ENCODE peak calls at places on chromosome 19, in seven cellular contexts. U is lower lobe of right lung, G is cardiac muscle cell, K is dorsolateral prefrontal cortex, L is H9, W is AG09309, R is endothelial cell of umbilical vein. D is an unnamed sample.

GRCh38 chr19:5147074-5147970 is 178.4 kb downstream of the KDM4B start:
- DNase-seq in G (no peak), W (no peak), L (no peak), K (no peak), U (peak), R (no peak), D (no peak)

GRCh38 chr19:39970424-39970673 is 616 bp upstream of the PSMC4 start:
- DNase-seq in G (no peak), U (no peak), K (no peak), L (no peak), R (no peak), W (no peak), D (no peak)

GRCh38 chr19:45613926-45614725 is 12.1 kb upstream of the GPR4 start:
- DNase-seq in G (no peak), W (peak), R (peak), K (no peak), L (no peak), U (no peak), D (no peak)

GRCh38 chr19:44927746-44928145 is 13.3 kb downstream of the APOC1 start:
- DNase-seq in L (no peak), K (no peak), W (no peak), R (no peak), U (no peak), G (no peak), D (no peak)

GRCh38 chr19:27974082-27974513 is 1238.9 kb downstream of the UQCRFS1 start:
- DNase-seq in G (peak), R (no peak), W (no peak), U (no peak), L (peak), K (peak), D (no peak)

GRCh38 chr19:322616-323015 is 22.0 kb downstream of the MIER2 start:
- DNase-seq in R (no peak), W (no peak), K (no peak), G (no peak), L (no peak), U (no peak), D (no peak)

GRCh38 chr19:47190167-47190727 is 40.8 kb downstream of the BBC3 start:
- DNase-seq in G (peak), U (peak), W (peak), K (no peak), R (peak), L (no peak), D (no peak)

GRCh38 chr19:19461306-19461670 is 54.1 kb downstream of the TSSK6 start:
- DNase-seq in G (no peak), R (no peak), W (no peak), U (peak), K (no peak), L (no peak), D (no peak)

GRCh38 chr19:47447470-47448359 is 24.0 kb downstream of the SLC8A2 start:
- DNase-seq in G (peak), R (peak), U (peak), K (peak), W (no peak), L (peak), D (no peak)

GRCh38 chr19:10420444-10421239 is at the start of gene PDE4A:
- DNase-seq in W (no peak), U (no peak), L (peak), K (no peak), R (no peak), G (peak), D (peak)

GRCh38 chr19:1136201-1136600 is 32.4 kb downstream of the GPX4 start:
- DNase-seq in G (no peak), U (no peak), R (no peak), L (no peak), W (no peak), K (no peak), D (no peak)

GRCh38 chr19:50025794-50026549 is at the start of gene ZNF473:
- DNase-seq in K (peak), R (no peak), W (peak), G (peak), U (peak), L (peak), D (peak)

GRCh38 chr19:47310819-47311218 is 1.2 kb downstream of the C5AR1 start:
- DNase-seq in U (peak), K (no peak), L (no peak), W (no peak), R (no peak), G (no peak), D (no peak)

GRCh38 chr19:45774765-45775164 is 5.7 kb upstream of the SIX5 start:
- DNase-seq in R (no peak), G (no peak), K (no peak), W (no peak), U (no peak), L (peak), D (no peak)

GRCh38 chr19:1102407-1103106 is 1.2 kb upstream of the GPX4 start:
- DNase-seq in L (no peak), G (no peak), U (no peak), R (peak), K (no peak), W (peak), D (no peak)

GRCh38 chr19:19321143-19321577 is 531 bp downstream of the MAU2 start:
- DNase-seq in W (no peak), U (no peak), R (peak), L (peak), G (peak), K (no peak), D (no peak)

GRCh38 chr19:31350693-31351211 is 1.5 kb upstream of the TSHZ3 start:
- DNase-seq in L (peak), W (no peak), G (peak), K (no peak), R (no peak), U (peak), D (no peak)

GRCh38 chr19:18340237-18340989 is at the start of gene PGPEP1:
- DNase-seq in W (no peak), G (peak), R (peak), L (peak), K (peak), U (peak), D (peak)

GRCh38 chr19:1259873-1260748 is 9.0 kb upstream of the CIRBP start:
- DNase-seq in W (no peak), K (no peak), U (peak), L (no peak), G (no peak), R (peak), D (peak)

GRCh38 chr19:1945899-1946298 is 4.9 kb downstream of the CSNK1G2 start:
- DNase-seq in K (no peak), R (peak), L (peak), W (no peak), G (peak), U (no peak), D (no peak)

GRCh38 chr19:41926028-41926860 is 2.0 kb downstream of the ERFL start:
- DNase-seq in U (no peak), G (no peak), K (no peak), L (no peak), W (no peak), R (no peak), D (no peak)

GRCh38 chr19:51398096-51398704 is 7.8 kb upstream of the C19orf84 start:
- DNase-seq in R (peak), L (no peak), U (no peak), G (peak), W (no peak), K (no peak), D (no peak)
- TF ChIP-seq CTCF in R (peak), L (peak), U (peak), G (peak), W (peak), K (peak), D (no peak)

GRCh38 chr19:35168261-35168660 is 13.7 kb downstream of the FXYD5 start:
- DNase-seq in K (no peak), G (no peak), U (no peak), R (no peak), L (peak), W (no peak), D (no peak)
- TF ChIP-seq CTCF in K (no peak), G (no peak), U (no peak), R (no peak), L (no peak), W (peak), D (no peak)

GRCh38 chr19:12885749-12886706 is 973 bp downstream of the KLF1 start:
- DNase-seq in G (no peak), R (no peak), L (no peak), K (no peak), U (no peak), W (no peak), D (no peak)
- TF ChIP-seq CTCF in G (no peak), R (no peak), L (no peak), K (no peak), U (no peak), W (no peak), D (no peak)

GRCh38 chr19:8109455-8109854 is 39.9 kb downstream of the FBN3 start:
- DNase-seq in K (no peak), U (peak), R (no peak), G (no peak), W (no peak), L (no peak), D (no peak)

GRCh38 chr19:8109890-8110662 is 39.3 kb downstream of the FBN3 start:
- DNase-seq in U (peak), R (no peak), L (no peak), W (no peak), K (no peak), G (no peak), D (no peak)

GRCh38 chr19:8108560-8109445 is 40.6 kb downstream of the FBN3 start:
- DNase-seq in L (no peak), W (no peak), R (no peak), G (no peak), U (peak), K (no peak), D (no peak)

GRCh38 chr19:8105471-8105870 is 43.9 kb downstream of the FBN3 start:
- DNase-seq in L (no peak), W (no peak), U (no peak), R (no peak), K (no peak), G (no peak), D (no peak)

DNA sequence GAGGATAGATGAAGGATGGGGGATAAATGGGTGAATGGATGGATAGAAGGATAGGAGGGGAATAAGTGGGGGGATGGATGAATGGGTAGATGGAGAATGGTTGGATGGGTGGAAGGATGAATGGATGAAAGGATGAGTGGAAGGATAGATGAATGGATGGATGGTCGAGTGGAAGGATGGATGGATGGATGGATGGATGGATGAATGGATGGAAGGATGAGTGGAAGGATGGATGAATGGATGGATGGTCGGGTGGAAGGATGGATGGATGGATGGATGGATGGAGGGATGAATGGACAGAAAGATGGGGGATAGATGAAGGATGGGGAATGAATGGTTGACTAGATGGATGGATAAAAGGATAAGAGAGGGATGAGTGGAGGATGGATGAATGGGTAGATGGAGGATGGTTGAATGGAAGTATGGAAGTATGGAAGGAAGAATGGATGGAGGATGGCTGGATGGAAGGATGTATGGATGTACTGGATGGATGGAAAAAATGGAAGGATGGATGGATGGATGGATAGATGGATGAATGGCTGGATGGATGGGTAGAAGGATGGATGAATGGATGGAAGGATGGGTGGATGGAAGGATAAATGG is 42.0 kb downstream of the FBN3 start:
- DNase-seq in G (no peak), K (no peak), L (no peak), R (no peak), W (no peak), U (no peak), D (no peak)
- TF ChIP-seq CTCF in G (no peak), K (no peak), L (no peak), R (no peak), W (no peak), U (no peak), D (no peak)

GRCh38 chr19:7348587-7349230 is at the start of gene ARHGEF18:
- DNase-seq in G (no peak), L (no peak), W (no peak), R (no peak), U (peak), K (no peak), D (peak)

GRCh38 chr19:7349231-7349591 is 474 bp downstream of the ARHGEF18 start:
- DNase-seq in R (no peak), W (no peak), G (no peak), U (no peak), L (no peak), K (no peak), D (no peak)

GRCh38 chr19:7346488-7346971 is 2.2 kb upstream of the ARHGEF18 start:
- DNase-seq in G (no peak), W (no peak), L (no peak), K (no peak), R (no peak), U (no peak), D (no peak)

GRCh38 chr19:7351861-7352260 is 3.1 kb downstream of the ARHGEF18 start:
- DNase-seq in L (no peak), U (no peak), G (no peak), K (no peak), W (no peak), R (no peak), D (no peak)

GRCh38 chr19:7349961-7350711 is 1.4 kb downstream of the ARHGEF18 start:
- DNase-seq in W (no peak), G (no peak), K (no peak), L (no peak), R (no peak), U (no peak), D (peak)
- TF ChIP-seq CTCF in W (no peak), G (no peak), K (no peak), L (no peak), R (no peak), U (no peak), D (no peak)

DNA sequence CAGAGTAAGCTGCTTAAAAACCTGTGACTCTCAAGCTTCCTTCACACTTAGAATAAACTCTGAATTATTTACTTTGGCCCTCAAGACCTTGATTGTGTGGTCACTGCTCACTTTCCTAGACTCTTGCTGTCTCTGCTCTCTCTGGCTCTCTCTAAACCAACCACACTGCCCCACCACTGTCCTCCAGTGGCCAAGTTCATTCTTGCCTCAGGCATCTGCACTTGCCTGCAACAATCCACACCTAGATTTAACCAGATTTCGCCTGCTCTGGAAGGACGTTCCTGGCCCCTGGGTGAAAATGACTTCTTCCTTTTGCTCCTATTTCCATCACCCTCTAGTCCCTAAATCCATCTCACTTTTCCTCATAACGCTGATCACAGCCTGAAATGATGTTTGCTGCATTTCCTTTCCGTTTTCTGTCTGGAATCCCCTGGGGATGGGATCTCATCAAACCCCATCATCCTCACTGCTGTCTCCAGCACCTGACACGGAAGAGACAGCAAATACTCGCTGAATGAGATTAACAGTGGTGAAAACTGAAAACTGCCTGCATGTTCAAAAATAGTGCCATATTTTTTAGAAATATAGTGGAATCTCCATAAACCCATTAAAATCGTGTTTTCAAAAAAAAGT is 232.6 kb downstream of the UQCRFS1 start:
- DNase-seq in W (peak), L (peak), G (peak), U (no peak), K (no peak), R (no peak), D (no peak)
- TF ChIP-seq CTCF in W (peak), L (peak), G (peak), U (no peak), K (no peak), R (no peak), D (no peak)

GRCh38 chr19:43422689-43423066 is 8.0 kb downstream of the TEX101 start:
- DNase-seq in R (no peak), G (no peak), L (no peak), K (no peak), U (no peak), W (no peak), D (no peak)

GRCh38 chr19:43422000-43422688 is 7.5 kb downstream of the TEX101 start:
- DNase-seq in K (no peak), R (no peak), G (no peak), U (no peak), W (no peak), L (no peak), D (no peak)

GRCh38 chr19:43423779-43424178 is 9.1 kb downstream of the TEX101 start:
- DNase-seq in L (no peak), R (no peak), W (no peak), K (no peak), G (no peak), U (no peak), D (no peak)

GRCh38 chr19:43429395-43429794 is 14.7 kb downstream of the TEX101 start:
- DNase-seq in U (no peak), W (no peak), L (no peak), G (no peak), R (no peak), K (no peak), D (no peak)

GRCh38 chr19:43425567-43426392 is 11.1 kb downstream of the TEX101 start:
- DNase-seq in U (no peak), W (no peak), K (no peak), L (no peak), G (peak), R (no peak), D (no peak)
- TF ChIP-seq CTCF in U (peak), W (peak), K (peak), L (peak), G (peak), R (no peak), D (no peak)

GRCh38 chr19:49019242-49019932 is 2.5 kb upstream of the LHB start:
- DNase-seq in R (peak), K (no peak), U (peak), G (peak), L (peak), W (no peak), D (peak)
- TF ChIP-seq CTCF in R (no peak), K (no peak), U (no peak), G (no peak), L (peak), W (no peak), D (no peak)

GRCh38 chr19:16088351-16088984 is 12.2 kb downstream of the TPM4 start:
- DNase-seq in G (no peak), K (no peak), L (no peak), W (no peak), R (no peak), U (peak), D (no peak)
- TF ChIP-seq CTCF in G (peak), K (peak), L (peak), W (no peak), R (no peak), U (no peak), D (no peak)

D was measured in activated B cell treated with CpG ODN at 0.5 μM for 24 hours.